ENCODE peak calls at places on chromosomes 5 and 9, in eight cellular contexts. B is NCI-H524, T is SW480, L is HT-29, N is fibroblast of lung, G is NAMALWA, W is NCI-H2081, A is psoas muscle. X is an unnamed sample.

GRCh38 chr5:97554992-97555981 is 372.2 kb upstream of the RIOK2 start:
- DNase-seq in W (no peak), B (no peak), G (no peak), L (no peak), T (no peak), N (peak; percentile 73), A (no peak), X (no peak)

GRCh38 chr9:21611896-21612295 is 129.8 kb upstream of the IFNE start:
- DNase-seq in B (no peak), G (no peak), T (peak; percentile 12), L (no peak), W (no peak), N (peak; percentile 55), A (no peak), X (no peak)

GRCh38 chr5:115179068-115179958 is 9.6 kb upstream of the TRIM36 start:
- DNase-seq in N (peak; percentile 20), T (peak; percentile 28), B (no peak), L (no peak), A (peak; percentile 51), W (no peak), G (no peak), X (peak; percentile 56)

GRCh38 chr9:69023650-69024049 is 9.7 kb upstream of the PRKACG start:
- DNase-seq in A (no peak), L (no peak), T (peak; percentile 14), N (no peak), W (no peak), G (no peak), B (no peak), X (no peak)

GRCh38 chr5:43191740-43192557 is at the start of gene NIM1K:
- DNase-seq in L (no peak), W (peak; percentile 72), B (peak; percentile 90), G (no peak), N (peak; percentile 48), T (peak; percentile 19), A (peak; percentile 75), X (peak; percentile 9)

GRCh38 chr9:97528529-97529230 is 27.2 kb downstream of the TMOD1 start:
- DNase-seq in L (no peak), W (no peak), N (no peak), T (no peak), B (no peak), G (no peak), A (no peak), X (no peak)

GRCh38 chr9:114345493-114346065 is 15.9 kb downstream of the ORM2 start:
- DNase-seq in W (no peak), G (no peak), N (no peak), A (no peak), T (no peak), B (no peak), L (no peak), X (no peak)

GRCh38 chr9:100759166-100759565 is 181.3 kb downstream of the CAVIN4 start:
- DNase-seq in L (no peak), G (no peak), B (no peak), A (no peak), T (no peak), W (no peak), N (no peak), X (no peak)

GRCh38 chr9:104810421-104811339 is 46.8 kb downstream of the NIPSNAP3B start:
- DNase-seq in N (peak; percentile 79), A (peak; percentile 82), G (no peak), L (peak; percentile 81), B (no peak), T (no peak), W (no peak), X (peak; percentile 45)

GRCh38 chr5:157799578-157799977 is 56.1 kb downstream of the LSM11 start:
- DNase-seq in L (no peak), B (no peak), N (no peak), T (no peak), W (no peak), G (no peak), A (no peak), X (no peak)

GRCh38 chr5:177126771-177127170 is 6.8 kb upstream of the NSD1 start:
- DNase-seq in A (peak; percentile 8), W (no peak), B (no peak), L (no peak), G (no peak), T (no peak), N (no peak), X (no peak)

GRCh38 chr9:95089257-95089873 is 228.1 kb downstream of the FANCC start:
- DNase-seq in N (no peak), B (no peak), L (no peak), A (no peak), G (no peak), W (no peak), T (no peak), X (no peak)